ENCODE peak calls at places on chromosomes 13 and 19, in seven cellular contexts. F is CD8-positive, alpha-beta T cell; T is dorsolateral prefrontal cortex; X is heart right ventricle; N is mesendoderm; M is OCI-LY7; S is pancreas. D is an unnamed sample.

GRCh38 chr13:50543767-50544166 is 299.7 kb downstream of the DLEU7 start:
- DNase-seq in F (no peak), S (no peak), X (no peak), N (no peak), T (no peak), M (no peak), D (no peak)

GRCh38 chr19:45164577-45165335 is 4.0 kb upstream of the NKPD1 start:
- DNase-seq in N (peak), S (peak), T (no peak), M (peak), F (no peak), X (peak), D (peak)

GRCh38 chr19:54478677-54479266 is 5.7 kb upstream of the CDC42EP5 start:
- DNase-seq in S (no peak), M (peak), F (no peak), X (no peak), T (no peak), N (peak), D (no peak)

GRCh38 chr13:113875829-113876228 is 12.0 kb upstream of the GAS6 start:
- DNase-seq in X (no peak), T (no peak), M (no peak), S (no peak), F (no peak), N (no peak), D (peak)

GRCh38 chr19:53102701-53103140 is 501 bp downstream of the ZNF160 start:
- DNase-seq in M (peak), N (peak), S (peak), F (peak), X (peak), T (no peak), D (no peak)

GRCh38 chr13:114134111-114134943 is 1.9 kb upstream of the RASA3 start:
- DNase-seq in M (no peak), T (no peak), X (no peak), N (no peak), S (no peak), F (no peak), D (peak)

GRCh38 chr13:106302843-106303242 is 232.6 kb downstream of the EFNB2 start:
- DNase-seq in M (no peak), T (no peak), X (no peak), F (no peak), N (no peak), S (no peak), D (no peak)

GRCh38 chr13:112898786-112899617 is 70.0 kb upstream of the MCF2L start:
- DNase-seq in F (no peak), M (no peak), X (no peak), N (no peak), S (peak), T (no peak), D (no peak)

GRCh38 chr19:56678205-56678604 is 6.6 kb upstream of the ZNF835 start:
- DNase-seq in S (no peak), X (no peak), F (no peak), T (peak), M (no peak), N (no peak), D (no peak)

GRCh38 chr13:23902975-23903905 is 5.9 kb upstream of the C1QTNF9B start:
- DNase-seq in T (no peak), X (no peak), F (no peak), M (no peak), S (peak), N (no peak), D (no peak)

GRCh38 chr13:92612892-92613291 is 613.7 kb upstream of the GPC6 start:
- DNase-seq in X (no peak), M (no peak), T (no peak), F (no peak), N (no peak), S (no peak), D (no peak)

GRCh38 chr13:50353651-50354415 is 338.6 kb downstream of the KCNRG start:
- DNase-seq in S (no peak), N (no peak), M (no peak), T (no peak), F (no peak), X (no peak), D (no peak)

GRCh38 chr13:114149774-114150740 is 17.6 kb upstream of the RASA3 start:
- DNase-seq in N (no peak), T (no peak), M (no peak), S (peak), F (no peak), X (no peak), D (no peak)

GRCh38 chr13:20219585-20219984 is 12.5 kb downstream of the GJB6 start:
- DNase-seq in X (no peak), S (no peak), M (no peak), N (no peak), T (no peak), F (no peak), D (no peak)
- H3K27ac ChIP-seq in X (no peak), S (no peak), M (no peak), N (no peak), T (no peak), F (no peak), D (no peak)

GRCh38 chr19:18593367-18594095 is 4.9 kb downstream of the REX1BD start:
- DNase-seq in S (no peak), M (peak), X (no peak), T (no peak), F (no peak), N (peak), D (no peak)
- H3K4me3 ChIP-seq in S (peak), M (peak), X (peak), T (peak), F (no peak), N (no peak), D (no peak)

DNA sequence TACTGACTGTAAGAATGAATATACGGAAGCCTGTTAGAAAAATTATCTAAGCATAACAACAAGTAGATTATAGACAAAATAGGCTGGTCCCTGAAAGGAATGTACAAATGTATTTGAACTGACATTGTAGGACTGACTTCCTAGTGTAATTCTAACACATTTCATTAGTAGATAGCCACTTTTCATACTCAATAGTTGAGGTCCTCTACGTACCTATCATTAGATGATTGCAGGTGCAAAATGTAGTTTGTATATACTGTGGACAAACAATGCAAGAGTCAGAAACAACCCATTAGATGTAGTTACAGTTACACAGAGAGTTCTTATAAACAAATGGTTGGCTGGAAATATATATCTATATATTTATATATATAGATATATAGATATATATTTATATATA is 402.3 kb upstream of the SLITRK6 start:
- DNase-seq in T (no peak), N (no peak), M (no peak), F (no peak), X (no peak), S (no peak), D (no peak)
- H3K27ac ChIP-seq in T (no peak), N (no peak), M (no peak), F (no peak), X (no peak), S (no peak), D (no peak)

DNA sequence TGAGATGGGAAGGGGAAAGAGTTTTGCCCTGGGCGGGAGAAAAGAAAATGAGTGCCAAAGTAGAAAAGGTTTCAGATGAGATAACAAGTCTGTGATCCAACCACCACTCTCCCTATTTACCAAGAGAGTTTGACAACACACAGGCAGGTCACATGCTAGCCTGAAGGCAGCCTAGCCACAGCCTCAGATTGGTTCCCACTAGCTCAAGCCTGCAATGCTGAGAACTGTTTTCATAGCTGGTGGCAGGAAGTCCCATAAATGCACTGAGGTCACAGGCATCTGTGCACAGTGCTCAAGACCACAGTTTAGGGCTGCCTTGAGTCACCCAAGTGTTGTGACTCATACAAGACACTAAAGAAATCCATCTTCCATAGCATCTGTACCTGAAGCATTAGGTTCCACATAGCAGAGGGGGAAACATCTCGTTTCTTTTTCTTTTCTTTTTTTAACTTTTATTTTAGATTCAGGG is 18.5 kb upstream of the POP4 start:
- DNase-seq in F (peak), M (no peak), S (no peak), N (no peak), T (no peak), X (no peak), D (peak)
- H3K4me3 ChIP-seq in F (no peak), M (no peak), S (no peak), N (no peak), T (no peak), X (no peak), D (no peak)

DNA sequence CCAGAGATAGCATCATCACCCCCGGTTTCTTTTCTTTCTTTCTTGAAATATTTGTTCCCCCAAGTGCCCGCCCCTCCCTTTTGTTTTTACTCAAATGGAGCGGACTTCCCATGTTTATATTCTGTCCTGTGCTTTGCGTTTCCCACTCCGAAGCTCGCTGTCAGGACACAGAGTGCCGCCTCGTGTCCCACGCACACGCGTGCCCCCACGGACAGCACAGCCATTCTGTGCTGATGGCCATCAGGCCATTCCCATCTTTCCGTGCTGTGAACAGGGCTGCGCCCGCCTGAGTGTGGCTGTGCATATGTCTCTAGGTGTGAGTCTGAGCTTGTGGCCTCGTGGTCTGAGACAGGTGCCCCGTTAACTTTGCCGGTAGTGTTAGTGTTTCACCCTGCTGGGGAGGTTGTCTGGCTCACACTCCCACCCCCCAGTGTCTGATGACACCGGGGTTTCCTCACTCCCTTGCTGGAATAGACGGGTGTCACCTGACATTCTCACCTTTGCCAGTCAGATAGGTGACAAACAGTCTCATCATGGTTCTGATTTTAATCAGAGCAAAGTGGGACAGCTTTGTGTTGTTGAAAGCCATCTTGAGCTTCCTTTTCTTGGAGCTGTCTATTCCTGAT is 6.9 kb downstream of the PAK4 start:
- DNase-seq in M (no peak), T (no peak), S (no peak), N (no peak), F (no peak), X (no peak), D (no peak)
- H3K27ac ChIP-seq in M (no peak), T (no peak), S (no peak), N (no peak), F (no peak), X (no peak), D (no peak)

DNA sequence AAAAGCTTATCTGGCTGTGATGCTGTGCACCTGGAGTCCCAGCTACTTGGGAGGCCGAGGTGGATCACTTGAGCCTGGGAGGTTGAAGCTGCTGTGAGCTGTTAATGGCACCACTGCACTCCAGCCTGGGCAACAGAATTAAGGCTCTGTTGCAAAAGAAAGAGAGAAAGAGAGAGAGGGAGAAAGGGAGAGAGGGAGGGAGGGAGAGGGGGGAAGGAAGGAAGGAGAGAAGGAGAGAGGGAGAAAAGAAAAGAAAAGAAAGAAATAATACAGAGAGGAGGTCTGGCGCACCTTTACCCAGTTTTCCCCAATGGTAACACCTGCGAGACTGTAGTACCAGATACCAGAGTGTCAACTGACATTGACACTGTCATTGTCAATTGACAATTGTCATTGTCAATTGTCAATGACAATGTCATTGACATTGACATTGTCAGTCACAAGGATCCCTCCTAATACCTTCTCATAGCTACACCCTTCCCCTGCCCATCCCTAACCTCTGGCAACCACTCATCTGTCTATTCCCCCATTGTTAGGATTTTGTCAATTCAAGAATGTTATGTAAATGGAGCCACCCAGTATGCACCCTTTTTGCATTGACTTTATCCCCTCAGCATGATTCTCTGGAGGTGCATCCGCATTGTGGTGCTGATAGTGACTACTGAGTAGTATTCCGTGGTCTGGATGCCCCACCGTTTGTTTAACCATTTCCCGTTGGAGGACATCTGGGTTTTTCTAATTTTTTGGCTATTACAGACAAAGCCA is 21.3 kb downstream of the PAK4 start:
- DNase-seq in N (no peak), T (no peak), X (no peak), F (no peak), M (no peak), S (no peak), D (no peak)
- H3K4me3 ChIP-seq in N (no peak), T (no peak), X (no peak), F (no peak), M (no peak), S (no peak), D (no peak)